ENCODE peak calls at places on chromosomes 12 and 14, in seven cellular contexts. R is A673, M is AG04449, S is heart left ventricle, A is GM23338, T is astrocyte of the spinal cord, Q is H1. B is an unnamed sample.

GRCh38 chr12:119911147-119911546 is 34.0 kb upstream of the CIT start:
- DNase-seq in R (no peak), T (peak), M (peak), Q (no peak), S (no peak), A (no peak), B (no peak)

GRCh38 chr14:45838597-45838996 is 585.6 kb upstream of the MIS18BP1 start:
- DNase-seq in A (peak), R (no peak), M (no peak), T (peak), Q (no peak), S (no peak), B (peak)

GRCh38 chr12:2453076-2453806 is 341.5 kb upstream of the FKBP4 start:
- DNase-seq in A (no peak), M (no peak), S (no peak), Q (no peak), T (no peak), R (peak), B (no peak)

GRCh38 chr12:26767865-26768264 is 65.1 kb downstream of the ITPR2 start:
- DNase-seq in T (no peak), A (no peak), R (no peak), M (no peak), Q (no peak), S (no peak), B (no peak)

GRCh38 chr12:5022465-5023061 is 21.1 kb upstream of the KCNA5 start:
- DNase-seq in R (peak), T (peak), A (peak), Q (peak), M (no peak), S (peak), B (peak)

GRCh38 chr12:72368298-72368697 is 96.1 kb downstream of the TRHDE start:
- DNase-seq in A (no peak), Q (no peak), S (no peak), T (peak), M (no peak), R (no peak), B (no peak)

GRCh38 chr14:32826404-32827082 is 112.1 kb upstream of the NPAS3 start:
- DNase-seq in S (peak), R (peak), A (peak), M (no peak), T (peak), Q (no peak), B (no peak)

GRCh38 chr12:102429211-102429610 is 51.2 kb downstream of the IGF1 start:
- DNase-seq in M (no peak), S (no peak), T (no peak), A (no peak), Q (no peak), R (no peak), B (no peak)

GRCh38 chr14:56195727-56196126 is 77.5 kb downstream of the PELI2 start:
- DNase-seq in R (no peak), A (no peak), Q (no peak), S (peak), T (peak), M (no peak), B (peak)

GRCh38 chr14:44662250-44662891 is 155.3 kb upstream of the FSCB start:
- DNase-seq in Q (no peak), S (no peak), M (no peak), A (no peak), R (no peak), T (no peak), B (no peak)

GRCh38 chr14:84036863-84037262 is 1493.1 kb upstream of the FLRT2 start:
- DNase-seq in R (no peak), A (no peak), M (no peak), T (peak), S (no peak), Q (no peak), B (no peak)

GRCh38 chr12:106140223-106140986 is 1.7 kb upstream of the NUAK1 start:
- DNase-seq in S (peak), A (no peak), R (no peak), Q (no peak), T (no peak), M (no peak), B (no peak)

GRCh38 chr14:87705439-87705896 is 287.5 kb downstream of the GALC start:
- DNase-seq in R (no peak), M (no peak), S (peak), T (no peak), A (no peak), Q (no peak), B (no peak)

GRCh38 chr14:33307691-33308369 is 369.2 kb downstream of the NPAS3 start:
- DNase-seq in T (peak), M (no peak), A (peak), R (peak), S (no peak), Q (peak), B (no peak)

GRCh38 chr12:124027753-124028559 is 54.9 kb downstream of the ZNF664 start:
- DNase-seq in Q (no peak), A (no peak), S (peak), M (no peak), T (no peak), R (no peak), B (no peak)

GRCh38 chr14:30826070-30826469 is 48.3 kb upstream of the COCH start:
- DNase-seq in Q (no peak), T (no peak), M (no peak), R (no peak), A (no peak), S (no peak), B (no peak)

GRCh38 chr12:13817131-13817530 is 164.3 kb downstream of the GRIN2B start:
- DNase-seq in A (no peak), Q (no peak), R (no peak), M (no peak), S (no peak), T (no peak), B (no peak)

GRCh38 chr14:38208825-38209562 is 1.3 kb downstream of the SSTR1 start:
- DNase-seq in R (peak), T (peak), Q (peak), A (peak), S (no peak), M (no peak), B (no peak)

GRCh38 chr12:95790025-95790911 is at the start of gene NTN4:
- DNase-seq in S (peak), Q (peak), A (peak), R (peak), T (peak), M (no peak), B (no peak)

DNA sequence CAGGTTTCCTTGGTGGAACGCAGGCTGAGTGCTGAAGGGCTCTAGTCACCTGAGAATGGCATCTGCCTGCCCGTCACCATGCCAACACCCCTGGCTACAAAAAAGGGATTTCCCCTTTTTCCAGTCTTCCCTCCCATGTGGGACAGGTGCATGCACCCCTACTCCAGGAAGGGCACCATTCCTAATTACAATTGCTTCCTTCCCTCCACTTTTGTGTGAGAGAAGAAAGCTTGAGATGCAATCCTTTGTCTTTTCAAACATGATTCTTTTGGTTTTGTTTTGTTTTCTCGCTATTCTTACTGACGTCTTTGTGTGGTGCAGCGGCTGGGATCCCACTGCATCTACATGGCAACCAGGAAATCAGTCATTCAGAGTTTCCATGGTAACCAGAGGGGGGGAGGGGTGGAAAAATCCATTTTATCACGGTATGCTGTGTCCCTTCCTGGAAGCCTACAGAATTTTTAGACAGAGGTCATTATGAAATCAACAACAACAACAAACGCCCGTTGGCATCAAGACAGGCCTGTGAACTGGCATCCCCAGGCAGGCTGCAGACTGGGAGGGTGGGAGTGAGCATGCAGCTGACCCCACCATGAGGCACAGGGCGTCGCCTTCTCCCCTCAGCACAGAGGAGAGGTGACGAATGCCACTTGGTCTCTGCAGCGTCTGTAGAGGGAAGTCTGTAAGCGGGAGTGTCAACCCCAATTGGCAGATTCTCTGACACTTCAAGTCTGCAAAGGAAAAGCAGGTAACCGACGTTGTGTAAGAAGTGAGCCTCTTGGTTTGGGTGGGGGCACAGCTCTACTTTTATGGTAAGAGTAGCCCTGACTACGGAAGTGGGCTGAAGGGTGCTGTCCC is 13.6 kb upstream of the GNG2 start:
- DNase-seq in Q (peak), R (peak), A (peak), M (no peak), T (peak), S (peak), B (peak)
- H3K4me3 ChIP-seq in Q (peak), R (no peak), A (peak), M (no peak), T (no peak), S (peak), B (peak)

GRCh38 chr14:50059773-50060629 is 56.4 kb downstream of the VCPKMT start:
- DNase-seq in A (no peak), M (no peak), S (no peak), R (peak), Q (no peak), T (no peak), B (no peak)

GRCh38 chr14:50061664-50062437 is 54.5 kb downstream of the VCPKMT start:
- DNase-seq in A (no peak), M (no peak), R (peak), Q (no peak), T (peak), S (no peak), B (peak)

GRCh38 chr14:50062438-50063039 is 53.8 kb downstream of the VCPKMT start:
- DNase-seq in M (no peak), S (no peak), T (peak), Q (no peak), R (peak), A (peak), B (no peak)

GRCh38 chr14:50063876-50064420 is 52.4 kb downstream of the VCPKMT start:
- DNase-seq in Q (no peak), M (no peak), S (no peak), T (no peak), R (no peak), A (no peak), B (no peak)

GRCh38 chr14:50060871-50061663 is 55.3 kb downstream of the VCPKMT start:
- DNase-seq in A (peak), Q (no peak), M (peak), T (peak), S (peak), R (peak), B (no peak)
- TF ChIP-seq CTCF in A (peak), Q (no peak), M (no peak), T (peak), S (no peak), R (peak), B (no peak)

DNA sequence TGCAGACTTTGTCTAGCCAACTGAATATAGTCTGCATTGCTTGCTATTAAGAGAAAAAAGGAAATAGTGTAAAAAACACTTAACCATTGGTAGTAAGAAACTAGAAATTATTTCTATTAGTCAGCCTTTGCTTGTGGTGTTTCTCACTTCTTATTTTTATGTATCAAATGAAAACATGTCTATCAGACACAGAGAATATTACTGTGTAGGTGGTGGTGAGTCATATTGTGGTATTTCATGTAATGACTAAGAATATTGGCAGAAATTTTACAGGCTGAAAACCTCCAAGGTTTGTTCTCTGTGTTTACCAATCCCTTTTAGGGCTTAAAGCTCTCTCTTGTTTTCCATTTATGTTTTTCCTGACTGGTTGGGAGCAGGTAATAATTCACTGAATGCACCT is 87.2 kb downstream of the DAAM1 start:
- DNase-seq in Q (no peak), R (peak), T (peak), S (no peak), M (no peak), A (no peak), B (peak)
- H3K4me3 ChIP-seq in Q (no peak), R (no peak), T (no peak), S (no peak), M (no peak), A (no peak), B (no peak)

DNA sequence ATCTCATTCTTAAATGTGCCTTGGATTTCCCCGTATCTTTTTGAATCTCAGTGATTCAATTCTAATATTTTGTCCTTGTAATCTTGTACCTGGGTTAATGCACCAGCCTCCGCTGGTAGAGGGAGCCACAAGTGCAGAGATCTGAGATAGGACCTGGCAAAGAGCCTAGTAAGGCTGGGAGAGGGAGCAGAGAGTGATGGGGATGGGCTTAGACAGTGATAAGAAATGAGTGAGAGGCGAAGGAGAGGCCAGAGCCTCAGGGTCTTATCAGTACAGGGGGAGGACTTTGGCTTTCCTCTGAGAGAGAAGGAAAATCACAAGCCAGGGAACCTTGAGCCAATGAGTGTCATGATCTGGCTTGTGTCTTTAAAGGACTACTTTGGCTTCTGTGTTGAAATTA is 30.5 kb upstream of the LMNTD1 start:
- DNase-seq in T (no peak), M (no peak), A (peak), R (peak), Q (no peak), S (peak), B (no peak)
- TF ChIP-seq CTCF in T (peak), M (no peak), A (peak), R (peak), Q (peak), S (no peak), B (no peak)

GRCh38 chr14:102206901-102207300 is 67.2 kb downstream of the WDR20 start:
- DNase-seq in R (no peak), A (no peak), S (no peak), T (no peak), Q (no peak), M (no peak), B (no peak)
- H3K4me3 ChIP-seq in R (no peak), A (no peak), S (no peak), T (no peak), Q (no peak), M (no peak), B (no peak)

GRCh38 chr14:104370256-104370870 is 209.2 kb upstream of the C14orf180 start:
- DNase-seq in M (no peak), Q (peak), T (no peak), R (peak), A (peak), S (peak), B (no peak)
- TF ChIP-seq CTCF in M (no peak), Q (peak), T (no peak), R (peak), A (peak), S (peak), B (peak)

DNA sequence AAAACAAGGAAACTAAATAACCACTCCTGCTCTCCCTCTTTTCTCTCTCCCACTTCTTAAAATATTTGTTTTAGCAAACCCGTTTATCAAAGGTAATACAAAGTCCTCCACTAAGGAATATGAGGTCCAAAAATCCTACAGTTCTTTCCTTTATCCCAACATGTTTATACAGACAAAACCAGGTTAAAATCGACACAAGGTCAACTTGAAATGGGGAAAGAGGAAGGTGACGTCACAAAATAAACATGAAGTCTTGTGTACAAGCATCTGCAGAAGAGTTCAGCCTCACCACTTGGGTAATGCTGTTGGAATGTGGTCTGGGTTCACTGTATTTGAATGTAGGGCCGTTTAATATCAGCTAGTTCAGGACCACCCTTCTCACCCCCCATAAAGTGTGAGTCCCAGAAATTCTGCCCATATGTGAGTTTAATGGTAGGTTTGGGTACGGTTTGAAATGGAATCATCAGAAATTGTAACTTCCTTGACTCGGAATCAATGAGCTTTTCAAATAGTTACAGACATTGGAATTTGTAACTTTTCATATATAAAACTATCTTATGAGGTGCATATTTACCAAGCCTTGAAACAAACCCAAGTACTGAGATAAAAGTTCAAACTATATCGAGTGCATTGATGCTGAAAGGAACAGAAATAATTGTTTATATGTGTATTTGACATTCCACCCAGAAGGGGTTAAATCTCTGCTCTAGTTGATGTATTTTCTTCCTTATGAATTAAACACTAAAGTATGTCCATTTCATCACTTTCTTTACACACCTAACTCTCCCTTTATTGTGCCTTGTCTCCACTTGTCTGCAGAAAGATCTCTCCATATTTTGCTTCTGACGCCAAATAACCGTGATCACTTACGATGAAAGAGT is 120.1 kb upstream of the SLC38A2 start:
- DNase-seq in R (no peak), T (peak), A (no peak), S (no peak), M (peak), Q (no peak), B (no peak)
- H3K4me3 ChIP-seq in R (no peak), T (no peak), A (no peak), S (no peak), M (no peak), Q (no peak), B (no peak)

GRCh38 chr12:203462-204260 is 10.3 kb downstream of the SLC6A12 start:
- DNase-seq in A (peak), S (peak), R (no peak), M (no peak), T (no peak), Q (peak), B (no peak)
- TF ChIP-seq CTCF in A (no peak), S (peak), R (no peak), M (peak), T (no peak), Q (peak), B (no peak)

GRCh38 chr12:66190519-66191406 is 1.7 kb downstream of the IRAK3 start:
- DNase-seq in S (no peak), Q (no peak), R (no peak), M (no peak), T (peak), A (no peak), B (no peak)
- H3K4me3 ChIP-seq in S (peak), Q (no peak), R (no peak), M (no peak), T (no peak), A (no peak), B (no peak)